ENCODE peak calls at places on chromosome 16, in ten cellular contexts. V, N, P, A, E, Y, H, C, U and Q are unnamed samples.

GRCh38 chr16:68356249-68356918 is 45.6 kb downstream of the PRMT7 start:
- DNase-seq in C (no peak), V (no peak), E (peak; percentile 92), Y (no peak), N (peak; percentile 21), H (no peak), U (peak; percentile 40), P (no peak), A (peak; percentile 96), Q (no peak)

GRCh38 chr16:2960183-2961010 is 3.7 kb upstream of the KREMEN2 start:
- DNase-seq in E (no peak), Y (no peak), A (no peak), N (no peak), U (no peak), C (no peak), P (no peak), V (no peak), H (no peak), Q (no peak)

GRCh38 chr16:65895906-65896305 is 470.6 kb upstream of the CDH5 start:
- DNase-seq in A (no peak), P (no peak), E (no peak), V (no peak), Y (no peak), U (no peak), C (no peak), N (no peak), H (no peak), Q (no peak)

GRCh38 chr16:46627746-46628145 is 6.6 kb upstream of the SHCBP1 start:
- DNase-seq in C (no peak), P (no peak), A (no peak), E (no peak), U (no peak), Y (no peak), N (no peak), H (no peak), V (no peak), Q (no peak)

GRCh38 chr16:82368041-82368440 is 198.0 kb upstream of the MPHOSPH6 start:
- DNase-seq in Y (no peak), E (peak; percentile 30), V (peak; percentile 2), P (peak; percentile 17), C (peak; percentile 26), A (peak; percentile 39), N (peak; percentile 72), H (no peak), U (no peak), Q (no peak)

GRCh38 chr16:9908613-9909012 is 273.6 kb downstream of the GRIN2A start:
- DNase-seq in A (no peak), U (no peak), H (no peak), P (no peak), Y (no peak), C (no peak), E (no peak), V (no peak), N (no peak), Q (no peak)

GRCh38 chr16:25707982-25708583 is 16.3 kb downstream of the HS3ST4 start:
- DNase-seq in V (peak; percentile 0), E (peak; percentile 39), C (no peak), U (no peak), Y (no peak), H (no peak), P (peak; percentile 1), N (no peak), A (peak; percentile 45), Q (no peak)

GRCh38 chr16:86277236-86277635 is 233.1 kb upstream of the FOXF1 start:
- DNase-seq in N (no peak), P (no peak), A (no peak), E (no peak), Y (no peak), H (no peak), V (no peak), U (no peak), C (no peak), Q (no peak)

GRCh38 chr16:11361043-11361442 is 15.8 kb downstream of the RMI2 start:
- DNase-seq in A (no peak), P (no peak), H (no peak), E (no peak), N (no peak), Y (no peak), V (peak; percentile 63), U (no peak), C (no peak), Q (no peak)

GRCh38 chr16:80719573-80719972 is 84.8 kb downstream of the CDYL2 start:
- DNase-seq in U (no peak), A (no peak), Y (no peak), N (no peak), P (no peak), V (no peak), H (no peak), E (no peak), C (no peak), Q (no peak)

GRCh38 chr16:11253009-11253994 is 2.7 kb downstream of the SOCS1 start:
- DNase-seq in H (no peak), V (peak; percentile 27), U (peak; percentile 63), Y (no peak), A (peak; percentile 61), E (peak; percentile 57), C (no peak), N (peak; percentile 30), P (no peak), Q (no peak)

GRCh38 chr16:83530293-83530692 is 277.5 kb upstream of the HSBP1 start:
- DNase-seq in P (no peak), V (peak; percentile 34), C (no peak), U (no peak), N (no peak), E (no peak), H (no peak), A (no peak), Y (peak; percentile 80), Q (no peak)

GRCh38 chr16:51549836-51550235 is 398.8 kb upstream of the SALL1 start:
- DNase-seq in U (no peak), Y (no peak), N (no peak), A (no peak), V (peak; percentile 79), E (no peak), P (peak; percentile 22), C (no peak), H (no peak), Q (no peak)

GRCh38 chr16:75267631-75268264 is 16.3 kb upstream of the BCAR1 start:
- DNase-seq in P (no peak), U (no peak), N (peak; percentile 65), E (peak; percentile 40), A (no peak), C (peak; percentile 66), Y (no peak), H (no peak), V (peak; percentile 28), Q (no peak)

GRCh38 chr16:83957296-83957855 is 4.3 kb downstream of the OSGIN1 start:
- DNase-seq in C (no peak), U (no peak), A (no peak), V (no peak), Y (no peak), H (no peak), P (no peak), E (no peak), N (no peak), Q (no peak)

GRCh38 chr16:2981177-2981898 is 1.1 kb upstream of the PKMYT1 start:
- DNase-seq in U (no peak), N (no peak), Y (no peak), P (peak; percentile 23), H (no peak), C (no peak), V (no peak), A (no peak), E (no peak), Q (peak; percentile 93)

DNA sequence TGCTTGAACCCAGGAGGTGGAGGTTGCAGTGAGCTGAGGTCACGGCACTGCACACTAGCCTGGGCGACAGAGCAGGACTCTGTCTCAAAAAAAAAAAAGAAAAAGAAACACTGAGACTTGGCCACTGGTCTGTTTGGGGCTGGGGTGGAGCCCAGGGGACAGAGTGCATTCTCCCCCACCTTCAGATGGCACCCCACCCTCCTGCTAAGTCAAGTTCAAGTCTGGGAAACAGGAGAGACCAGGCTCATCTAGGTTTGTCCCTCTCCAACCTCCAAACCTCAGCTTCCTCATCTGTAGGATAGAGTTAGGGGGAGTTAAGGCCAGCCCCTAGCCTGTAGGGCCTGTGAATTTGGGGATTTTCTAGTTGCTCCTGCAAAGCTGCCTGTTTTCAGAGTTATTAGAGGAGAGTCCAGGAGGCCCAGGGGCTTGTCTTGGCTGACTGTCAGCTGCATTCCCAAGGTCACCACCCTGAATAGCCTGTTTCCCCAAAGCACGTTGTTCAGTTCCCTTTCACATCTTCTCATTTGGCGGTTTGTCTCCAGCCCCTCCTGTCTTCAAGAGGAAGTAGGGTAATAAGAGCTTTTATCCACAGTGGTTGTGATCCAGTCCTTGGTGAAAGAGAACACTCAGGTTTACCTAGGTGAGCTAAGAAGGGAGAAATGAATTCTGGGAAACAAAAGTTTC is 2.2 kb downstream of the MT3 start:
- DNase-seq in V (no peak), Y (no peak), A (peak; percentile 85), E (no peak), P (no peak), N (no peak), H (no peak), C (no peak), U (no peak), Q (no peak)
- TF ChIP-seq CTCF in V (no peak), Y (no peak), A (no peak), E (no peak), P (no peak), N (no peak), H (no peak), C (no peak), U (no peak), Q (no peak)

GRCh38 chr16:14301150-14302030 is 230.3 kb downstream of the MRTFB start:
- DNase-seq in P (no peak), E (peak; percentile 49), U (no peak), A (peak; percentile 15), H (peak; percentile 48), V (peak; percentile 24), N (no peak), Y (no peak), C (no peak), Q (no peak)
- TF ChIP-seq CTCF in P (no peak), E (no peak), U (no peak), A (no peak), H (no peak), V (no peak), N (no peak), Y (no peak), C (no peak), Q (no peak)

DNA sequence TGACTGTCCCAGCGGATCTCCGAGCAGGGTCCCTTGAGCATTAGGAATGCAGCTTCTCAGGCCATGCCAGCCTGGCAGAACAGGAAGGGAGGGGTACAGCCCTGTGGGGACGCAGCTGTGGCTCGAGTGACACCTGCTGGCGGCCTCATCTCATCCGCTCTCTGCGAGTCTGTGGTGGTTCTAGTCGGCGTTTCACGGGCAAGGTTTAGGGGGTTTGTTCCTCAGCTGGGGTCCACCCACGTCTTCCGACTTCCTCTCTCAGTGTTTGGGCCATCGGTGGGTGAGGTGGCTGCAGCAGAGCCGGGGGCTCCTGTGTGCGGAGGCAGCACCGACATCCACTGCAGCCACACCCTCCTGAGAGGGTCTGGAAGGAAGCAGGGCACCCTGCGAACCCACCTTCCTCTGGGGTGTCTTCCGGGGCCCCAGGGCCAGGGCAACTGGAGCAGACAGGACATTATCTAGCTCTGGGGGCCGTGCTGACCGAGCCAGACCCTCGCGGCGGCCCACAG is 33.3 kb downstream of the JPH3 start:
- DNase-seq in E (peak; percentile 88), P (peak; percentile 37), Y (no peak), C (peak; percentile 13), H (no peak), N (peak; percentile 65), U (peak; percentile 51), A (peak; percentile 89), V (peak; percentile 57), Q (no peak)
- TF ChIP-seq CTCF in E (peak; percentile 83), P (peak; percentile 60), Y (peak; percentile 64), C (peak; percentile 45), H (peak; percentile 42), N (peak; percentile 47), U (peak; percentile 75), A (peak; percentile 91), V (peak; percentile 69), Q (peak; percentile 69)

GRCh38 chr16:1309888-1310831 is 724 bp downstream of the UBE2I start:
- DNase-seq in A (peak; percentile 68), C (no peak), V (peak; percentile 52), H (peak; percentile 50), E (no peak), P (peak; percentile 58), N (peak; percentile 67), Y (no peak), U (peak; percentile 73), Q (no peak)
- TF ChIP-seq CTCF in A (no peak), C (no peak), V (no peak), H (no peak), E (no peak), P (no peak), N (no peak), Y (no peak), U (no peak), Q (no peak)